ENCODE peak calls at places on chromosome 5, in five cellular contexts. R, N, B, D and P are unnamed samples.

GRCh38 chr5:5270958-5271605 is 131.0 kb downstream of the ADAMTS16 start:
- DNase-seq in D (no peak), N (no peak), R (peak; percentile 39), B (no peak), P (no peak)

GRCh38 chr5:68368686-68369359 is 153.3 kb downstream of the PIK3R1 start:
- DNase-seq in D (no peak), N (no peak), B (peak; percentile 15), R (no peak), P (no peak)

GRCh38 chr5:133700251-133700650 is 87.9 kb upstream of the FSTL4 start:
- DNase-seq in B (no peak), D (no peak), R (no peak), N (no peak), P (no peak)

GRCh38 chr5:68149189-68149588 is 66.4 kb upstream of the PIK3R1 start:
- DNase-seq in N (no peak), D (no peak), B (no peak), R (peak; percentile 27), P (no peak)

GRCh38 chr5:10311595-10312425 is 4.1 kb upstream of the CMBL start:
- DNase-seq in R (no peak), D (no peak), N (no peak), B (no peak), P (no peak)

GRCh38 chr5:176948458-176948857 is 49.3 kb upstream of the HK3 start:
- DNase-seq in R (no peak), N (no peak), B (peak; percentile 7), D (no peak), P (peak; percentile 3)

GRCh38 chr5:141084487-141084989 is 9.9 kb upstream of the PCDHB2 start:
- DNase-seq in D (peak; percentile 21), B (peak; percentile 54), R (peak; percentile 57), N (no peak), P (peak; percentile 30)

GRCh38 chr5:117486291-117486690 is 911.7 kb upstream of the SEMA6A start:
- DNase-seq in R (no peak), B (no peak), D (no peak), N (no peak), P (no peak)